ENCODE peak calls at places on chromosome 1, in seven cellular contexts. U, Q, G, P, A, I and K are unnamed samples.

GRCh38 chr1:68970571-68970970 is 473.7 kb upstream of the DEPDC1 start:
- DNase-seq in Q (no peak), I (no peak), U (no peak), P (no peak), A (no peak), G (no peak), K (no peak)

GRCh38 chr1:160724445-160725242 is 13.0 kb upstream of the CD48 start:
- DNase-seq in G (no peak), Q (no peak), I (no peak), U (no peak), A (peak), P (no peak), K (no peak)

GRCh38 chr1:239952348-239953307 is 139.1 kb upstream of the FMN2 start:
- DNase-seq in G (peak), P (peak), A (no peak), U (no peak), Q (no peak), I (no peak), K (no peak)

GRCh38 chr1:17561561-17561985 is 22.1 kb downstream of the ARHGEF10L start:
- DNase-seq in A (no peak), I (peak), G (no peak), Q (no peak), P (peak), U (no peak), K (no peak)

GRCh38 chr1:92536593-92537332 is 50.0 kb upstream of the GFI1 start:
- DNase-seq in P (no peak), G (no peak), U (no peak), A (no peak), Q (no peak), I (no peak), K (peak)

GRCh38 chr1:218671573-218671972 is 326.4 kb downstream of the TGFB2 start:
- DNase-seq in I (no peak), A (no peak), Q (no peak), G (no peak), P (no peak), U (no peak), K (no peak)

GRCh38 chr1:200275415-200275814 is 134.4 kb downstream of the ZNF281 start:
- DNase-seq in Q (no peak), U (no peak), G (no peak), I (no peak), P (peak), A (no peak), K (no peak)

GRCh38 chr1:216824511-216824910 is 101.3 kb upstream of the ESRRG start:
- DNase-seq in I (no peak), Q (no peak), P (no peak), U (no peak), G (no peak), A (peak), K (peak)

GRCh38 chr1:204435246-204435885 is 23.7 kb upstream of the PPP1R15B start:
- DNase-seq in G (no peak), A (peak), I (no peak), P (no peak), U (no peak), Q (peak), K (no peak)

GRCh38 chr1:89065077-89065868 is at the start of gene GBP1:
- DNase-seq in U (no peak), P (peak), A (peak), G (no peak), Q (no peak), I (no peak), K (peak)

DNA sequence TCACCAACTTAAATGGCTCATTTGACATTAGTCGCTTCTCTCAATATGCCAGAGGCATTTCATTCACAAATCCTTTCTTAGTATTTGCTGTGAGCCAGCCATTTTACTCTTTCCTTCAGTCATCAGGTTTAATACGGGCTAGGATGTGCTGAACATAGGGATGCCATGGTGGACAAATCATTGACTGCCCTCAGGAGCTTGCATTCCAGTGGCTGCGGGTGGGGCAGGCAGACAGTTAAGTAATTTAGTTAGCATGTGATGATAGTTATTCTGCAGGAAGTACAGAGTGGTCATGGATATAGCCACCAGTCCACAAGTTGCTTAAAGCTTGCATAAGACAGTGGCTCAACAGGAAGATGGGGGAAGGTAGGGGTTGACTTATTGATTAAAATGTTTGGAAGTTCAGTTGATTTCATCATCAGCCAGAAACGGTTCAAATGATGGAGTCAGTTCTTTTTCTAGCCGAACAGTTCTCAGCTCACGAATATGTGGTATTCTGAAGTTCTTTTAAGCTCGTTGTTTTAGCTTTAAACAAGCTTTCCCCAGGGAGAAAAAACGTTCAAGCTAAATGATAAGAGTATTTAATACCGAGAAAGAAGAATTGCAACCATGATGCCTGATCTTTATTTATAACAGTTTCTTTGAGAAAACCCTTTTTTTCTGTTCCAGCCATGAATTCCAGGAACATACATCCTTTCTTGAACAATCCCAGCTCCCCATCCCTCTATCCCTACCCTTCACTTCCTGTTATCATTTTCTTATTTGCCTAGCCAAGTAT is 1.4 kb downstream of the SLC22A15 start:
- DNase-seq in A (peak), U (no peak), P (peak), G (no peak), Q (no peak), I (no peak), K (peak)
- H3K4me3 ChIP-seq in A (peak), U (no peak), P (peak), G (peak), Q (peak), I (no peak), K (peak)

GRCh38 chr1:209611771-209612570 is 28.5 kb downstream of the CAMK1G start:
- DNase-seq in Q (no peak), P (no peak), I (no peak), G (peak), U (no peak), A (peak), K (no peak)
- H3K4me3 ChIP-seq in Q (no peak), P (no peak), I (no peak), G (no peak), U (no peak), A (no peak), K (no peak)

DNA sequence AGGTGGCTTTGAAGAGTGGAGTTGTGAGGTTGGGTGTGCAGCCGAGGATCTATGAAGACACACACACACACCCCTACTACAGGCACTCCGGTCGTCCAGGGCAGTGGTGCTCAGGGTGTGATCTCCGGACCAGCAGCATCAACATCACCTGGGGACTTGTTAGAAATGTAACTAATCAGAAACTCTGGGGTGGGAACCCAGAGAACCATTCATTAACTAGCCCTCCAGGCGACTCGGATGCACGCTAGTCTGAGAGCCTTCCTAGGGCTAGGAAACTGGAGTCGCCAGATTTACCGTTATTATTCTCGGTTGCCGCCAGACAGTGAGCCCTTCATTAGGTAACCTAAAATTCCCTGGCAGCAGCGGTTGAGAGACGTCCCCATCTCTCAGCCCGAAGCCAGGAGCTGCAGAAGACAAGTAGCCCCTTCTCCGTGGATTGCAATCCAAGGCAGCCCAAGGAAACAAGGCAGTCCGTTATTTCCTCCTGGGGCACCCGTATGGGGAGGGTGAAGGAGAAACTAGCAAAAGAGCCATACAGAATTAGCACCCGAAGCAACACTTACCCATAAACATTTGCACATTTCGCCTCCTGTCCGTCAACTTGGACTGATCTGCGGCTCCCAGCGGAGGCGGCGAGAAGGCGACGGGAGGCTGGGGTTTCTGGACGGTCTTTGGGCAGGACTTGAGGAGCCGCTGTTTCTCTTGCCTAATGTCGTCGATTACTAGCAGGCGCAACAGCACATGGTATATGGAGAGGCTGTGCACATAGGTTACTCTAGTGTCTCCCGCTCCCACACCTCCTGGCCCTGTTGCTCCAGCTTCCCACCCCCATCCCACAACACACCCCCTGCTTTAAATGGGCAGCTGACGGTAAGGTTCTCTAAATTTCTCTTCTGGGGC is 2.9 kb upstream of the CCN1 start:
- DNase-seq in P (no peak), A (no peak), G (peak), U (no peak), I (no peak), Q (no peak), K (no peak)
- H3K4me3 ChIP-seq in P (peak), A (peak), G (peak), U (no peak), I (peak), Q (peak), K (peak)

GRCh38 chr1:2196901-2197638 is 2.5 kb upstream of the FAAP20 start:
- DNase-seq in G (no peak), A (no peak), P (no peak), Q (no peak), U (no peak), I (peak), K (no peak)

GRCh38 chr1:2194898-2195673 is 514 bp upstream of the FAAP20 start:
- DNase-seq in U (peak), G (peak), I (peak), P (peak), A (peak), Q (peak), K (no peak)

GRCh38 chr1:2194319-2194897 is at the start of gene FAAP20:
- DNase-seq in I (no peak), A (peak), U (peak), P (peak), G (peak), Q (no peak), K (no peak)

GRCh38 chr1:2197732-2198165 is 3.2 kb upstream of the FAAP20 start:
- DNase-seq in Q (no peak), P (no peak), G (no peak), A (no peak), U (no peak), I (peak), K (no peak)

GRCh38 chr1:2195785-2196184 is 1.2 kb upstream of the FAAP20 start:
- DNase-seq in A (no peak), Q (no peak), P (no peak), U (no peak), I (peak), G (no peak), K (no peak)
- H3K4me3 ChIP-seq in A (no peak), Q (no peak), P (no peak), U (no peak), I (no peak), G (no peak), K (no peak)

DNA sequence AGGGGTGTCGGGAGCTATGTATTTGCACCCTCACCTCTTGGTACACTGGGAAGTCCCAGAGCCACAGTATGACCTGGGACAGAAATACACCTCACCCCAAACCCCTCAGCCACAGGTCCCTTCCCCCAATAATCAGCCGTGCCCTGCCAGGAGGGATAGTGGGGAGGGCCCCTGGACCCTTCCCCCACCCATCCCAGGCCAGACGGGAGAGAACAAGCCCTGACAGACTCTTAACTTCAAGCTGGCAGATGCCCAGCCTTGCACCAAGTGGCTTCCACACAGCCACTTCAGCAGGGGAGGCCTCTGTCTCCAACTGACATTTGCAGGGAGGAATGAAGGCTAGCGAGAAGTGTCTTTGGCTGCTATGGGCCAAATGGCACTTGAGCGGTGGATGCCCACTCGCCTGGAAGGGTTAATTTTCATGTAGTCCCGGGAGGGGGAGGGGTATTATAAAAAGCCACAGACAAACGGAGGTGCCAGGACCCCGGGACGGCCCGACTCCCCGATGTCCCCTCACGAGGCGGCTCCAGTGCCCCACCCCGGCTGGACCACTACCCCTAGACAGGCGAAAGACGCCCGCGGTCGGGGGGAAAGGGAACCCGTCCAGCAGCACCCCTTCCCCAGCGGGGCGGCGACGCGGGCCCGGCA is 495 bp downstream of the SYNC start:
- DNase-seq in Q (no peak), I (peak), A (peak), U (no peak), P (no peak), G (no peak), K (no peak)
- H3K4me3 ChIP-seq in Q (peak), I (peak), A (peak), U (no peak), P (no peak), G (peak), K (peak)

GRCh38 chr1:38047603-38048146 is 1.1 kb upstream of the POU3F1 start:
- DNase-seq in P (no peak), G (peak), A (peak), Q (no peak), U (no peak), I (no peak), K (no peak)
- H3K4me3 ChIP-seq in P (peak), G (peak), A (peak), Q (peak), U (no peak), I (peak), K (peak)

DNA sequence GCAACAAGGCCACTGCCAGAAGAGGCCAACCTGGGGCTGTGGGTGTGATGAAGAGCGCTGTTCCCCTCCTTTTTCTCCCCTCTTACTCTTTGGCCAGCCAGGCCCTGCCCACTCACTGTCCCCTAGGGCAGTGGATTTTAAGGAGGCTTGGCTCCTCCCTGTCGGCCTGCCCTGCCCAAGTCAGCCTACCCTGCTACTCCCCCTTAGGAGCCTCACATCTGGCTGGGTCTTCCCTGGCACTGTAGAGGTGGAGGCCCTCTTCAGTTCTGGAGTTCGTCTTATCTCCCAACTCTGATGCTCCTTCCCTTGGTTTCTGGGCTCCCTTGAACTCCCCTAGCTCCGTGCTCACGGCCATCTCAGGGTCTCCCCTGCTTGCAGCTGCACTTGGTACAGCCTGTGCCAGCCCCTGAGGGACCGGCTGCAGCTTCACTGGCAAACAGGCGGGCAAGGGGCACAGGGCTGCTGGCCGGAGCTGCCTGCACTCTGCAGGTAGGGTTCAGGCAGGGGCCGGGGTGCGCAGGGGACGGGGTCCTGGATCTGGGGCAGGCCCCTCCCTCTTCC is 4.0 kb downstream of the AMPD2 start:
- DNase-seq in G (peak), A (no peak), U (no peak), Q (peak), P (no peak), I (peak), K (no peak)
- H3K4me3 ChIP-seq in G (no peak), A (no peak), U (peak), Q (no peak), P (no peak), I (no peak), K (no peak)